ENCODE peak calls at places on chromosomes 5 and 9, in nine cellular contexts. A is neural progenitor cell; J is SK-N-SH; S is fibroblast of pulmonary artery; C is heart right ventricle; V is ovary; T is CD8-positive, alpha-beta T cell; L is fibroblast of lung; G is ascending aorta. R is an unnamed sample.

GRCh38 chr5:27619982-27620381 is 581.6 kb upstream of the CDH9 start:
- DNase-seq in A (no peak), J (no peak), S (no peak), C (no peak), V (no peak), T (no peak), L (no peak), G (no peak), R (no peak)

GRCh38 chr9:89408628-89409101 is 89.2 kb downstream of the SEMA4D start:
- DNase-seq in A (no peak), J (no peak), S (no peak), C (no peak), V (no peak), T (peak; percentile 27), L (no peak), G (no peak), R (no peak)

GRCh38 chr5:154143121-154143725 is 47.3 kb upstream of the GALNT10 start:
- DNase-seq in A (peak; percentile 50), J (no peak), S (no peak), C (no peak), V (no peak), T (no peak), L (peak; percentile 7), G (no peak), R (no peak)

GRCh38 chr5:66617991-66618768 is 22.0 kb downstream of the MAST4 start:
- DNase-seq in A (no peak), J (no peak), S (no peak), C (no peak), V (no peak), T (no peak), L (no peak), G (no peak), R (no peak)

GRCh38 chr9:132798817-132799790 is 79.0 kb downstream of the AK8 start:
- DNase-seq in A (no peak), J (peak; percentile 89), S (no peak), C (no peak), V (no peak), T (no peak), L (no peak), G (no peak), R (peak; percentile 36)

GRCh38 chr9:88748566-88749238 is 213.7 kb downstream of the NXNL2 start:
- DNase-seq in A (peak; percentile 48), J (no peak), S (peak; percentile 92), C (peak; percentile 61), V (no peak), T (no peak), L (peak; percentile 69), G (peak; percentile 74), R (peak; percentile 91)

GRCh38 chr9:136399176-136400037 is 563 bp downstream of the SNAPC4 start:
- DNase-seq in A (peak; percentile 48), J (peak; percentile 61), S (peak; percentile 22), C (no peak), V (peak; percentile 29), T (no peak), L (no peak), G (no peak), R (peak; percentile 10)

GRCh38 chr9:2337131-2337530 is 284.5 kb upstream of the VLDLR start:
- DNase-seq in A (no peak), J (no peak), S (no peak), C (no peak), V (no peak), T (no peak), L (no peak), G (no peak), R (no peak)

GRCh38 chr9:89592963-89593775 is 11.6 kb upstream of the GADD45G start:
- DNase-seq in A (peak; percentile 84), J (no peak), S (peak; percentile 17), C (no peak), V (no peak), T (no peak), L (peak; percentile 70), G (no peak), R (peak; percentile 66)

GRCh38 chr5:72709341-72709740 is 107.1 kb upstream of the TNPO1 start:
- DNase-seq in A (no peak), J (no peak), S (no peak), C (no peak), V (no peak), T (no peak), L (no peak), G (no peak), R (no peak)

GRCh38 chr5:74257645-74258328 is 382.7 kb downstream of the ENC1 start:
- DNase-seq in A (no peak), J (no peak), S (peak; percentile 94), C (peak; percentile 51), V (peak; percentile 76), T (no peak), L (peak; percentile 53), G (peak; percentile 69), R (peak; percentile 94)

GRCh38 chr9:17625644-17626388 is 47.0 kb downstream of the SH3GL2 start:
- DNase-seq in A (no peak), J (no peak), S (no peak), C (no peak), V (no peak), T (no peak), L (peak; percentile 54), G (no peak), R (no peak)

GRCh38 chr9:120434532-120434931 is 145.4 kb downstream of the CDK5RAP2 start:
- DNase-seq in A (no peak), J (no peak), S (peak; percentile 81), C (peak; percentile 37), V (peak; percentile 75), T (no peak), L (peak; percentile 84), G (no peak), R (peak; percentile 78)

GRCh38 chr9:109518621-109519335 is 20.7 kb upstream of the PTPN3 start:
- DNase-seq in A (no peak), J (no peak), S (no peak), C (no peak), V (no peak), T (no peak), L (no peak), G (no peak), R (no peak)

GRCh38 chr9:85859751-85860150 is 81.2 kb upstream of the NAA35 start:
- DNase-seq in A (no peak), J (no peak), S (no peak), C (no peak), V (no peak), T (no peak), L (no peak), G (no peak), R (no peak)

GRCh38 chr5:4563400-4563799 is 576.7 kb upstream of the ADAMTS16 start:
- DNase-seq in A (peak; percentile 85), J (no peak), S (peak; percentile 4), C (no peak), V (no peak), T (no peak), L (peak; percentile 60), G (no peak), R (no peak)

GRCh38 chr9:38392235-38393127 is at the start of gene ALDH1B1:
- DNase-seq in A (peak; percentile 95), J (peak; percentile 96), S (peak; percentile 81), C (peak; percentile 87), V (peak; percentile 87), T (peak; percentile 14), L (peak; percentile 87), G (peak; percentile 94), R (peak; percentile 77)

GRCh38 chr9:116223926-116224325 is 70.3 kb downstream of the PAPPA start:
- DNase-seq in A (no peak), J (no peak), S (no peak), C (no peak), V (no peak), T (no peak), L (peak; percentile 25), G (no peak), R (no peak)

GRCh38 chr5:37248970-37249819 is at the start of gene CPLANE1:
- DNase-seq in A (peak; percentile 95), J (peak; percentile 94), S (peak; percentile 83), C (peak; percentile 86), V (peak; percentile 79), T (peak; percentile 5), L (peak; percentile 83), G (peak; percentile 84), R (peak; percentile 84)
- TF ChIP-seq CTCF in A (peak; percentile 30), J (no peak), S (no peak), C (no peak), V (no peak), T (no peak), L (no peak), G (peak; percentile 20), R (no peak)

DNA sequence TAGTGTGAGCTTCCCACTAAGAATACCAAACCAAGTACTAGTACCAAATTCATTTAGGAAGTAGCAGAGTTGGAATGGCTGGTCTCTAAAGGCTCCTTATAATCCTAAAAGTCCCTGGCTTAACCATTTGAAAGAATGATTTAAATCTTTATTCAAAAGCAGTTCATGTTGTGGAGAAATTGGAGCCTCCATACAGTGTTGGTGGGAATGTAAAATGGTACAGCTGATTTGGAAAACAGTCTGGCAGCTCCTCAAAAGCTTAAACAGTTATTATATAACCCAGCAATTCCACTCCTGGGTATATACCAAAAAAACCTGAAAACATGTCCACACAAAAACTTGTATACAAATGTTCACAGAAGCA is 2.9 kb downstream of the PLIN2 start:
- DNase-seq in A (no peak), J (no peak), S (no peak), C (no peak), V (no peak), T (no peak), L (no peak), G (no peak), R (no peak)
- H3K4me3 ChIP-seq in A (no peak overlapping the region), J (no peak overlapping the region), S (peak overlapping the region; percentile 98), C (no peak overlapping the region), V (no peak overlapping the region), T (no peak overlapping the region), L (peak overlapping the region; percentile 73), G (peak overlapping the region; percentile 79), R (peak overlapping the region; percentile 92)

DNA sequence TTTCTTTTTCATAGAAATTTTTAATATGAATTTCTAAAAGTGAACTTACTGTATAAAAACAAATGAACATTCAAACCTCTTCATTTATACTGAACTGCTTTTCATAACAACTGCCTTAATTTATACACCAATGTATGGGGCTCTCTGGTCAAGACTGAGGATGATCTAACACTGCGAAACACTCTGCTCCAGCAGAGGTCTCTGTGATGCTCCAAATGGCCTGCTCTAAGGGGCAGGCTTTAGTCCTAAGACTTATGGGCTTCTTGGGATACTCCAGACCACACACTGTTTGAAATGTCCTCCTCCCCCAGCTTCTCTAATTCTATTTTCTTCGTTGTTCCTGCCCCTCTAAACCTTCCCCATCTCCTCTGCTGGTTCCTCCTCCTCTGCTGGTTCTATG is 58.5 kb downstream of the LIFR start:
- DNase-seq in A (no peak), J (no peak), S (peak; percentile 40), C (no peak), V (no peak), T (no peak), L (peak; percentile 24), G (no peak), R (peak; percentile 54)
- TF ChIP-seq CTCF in A (peak; percentile 26), J (peak; percentile 20), S (peak; percentile 29), C (no peak), V (no peak), T (no peak), L (peak; percentile 36), G (no peak), R (peak; percentile 33)

DNA sequence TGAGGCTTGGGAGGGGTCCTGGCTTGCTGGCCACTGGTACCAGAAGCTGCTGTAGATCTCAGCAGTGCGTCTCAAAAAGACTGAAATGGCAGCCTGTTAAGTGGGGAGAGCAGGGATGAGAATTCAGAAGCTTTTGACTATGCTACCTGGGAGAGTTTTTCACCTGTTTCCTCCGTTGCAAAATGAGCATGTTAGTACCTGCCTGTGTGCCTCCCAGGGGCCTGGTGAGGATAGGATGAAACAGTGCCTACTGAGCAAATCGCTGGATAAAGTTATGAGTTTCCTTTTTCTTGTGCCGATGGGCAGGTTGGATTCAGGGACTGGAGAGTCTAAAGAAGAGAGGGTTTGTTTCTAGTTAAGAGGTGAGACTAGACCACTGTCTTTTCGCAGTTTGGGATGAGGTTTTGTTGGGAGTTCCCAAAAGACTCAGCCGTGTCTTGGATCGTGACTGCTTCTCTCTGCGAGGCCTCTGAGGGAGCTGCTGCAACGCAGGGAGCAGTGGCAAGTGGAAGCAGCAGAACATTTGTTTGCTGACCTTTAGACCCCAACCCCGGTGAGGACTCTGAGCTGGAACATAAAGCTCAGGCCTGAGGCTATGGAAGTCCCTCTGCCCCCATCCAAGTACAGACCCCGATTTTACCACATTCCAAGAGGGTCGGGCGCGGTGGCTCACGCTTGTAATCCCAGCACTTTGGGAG is 1.4 kb downstream of the RALGPS1 start:
- DNase-seq in A (no peak), J (no peak), S (no peak), C (no peak), V (no peak), T (no peak), L (no peak), G (no peak), R (no peak)
- H3K4me3 ChIP-seq in A (peak overlapping the region; percentile 60), J (peak overlapping the region; percentile 59), S (no peak overlapping the region), C (no peak overlapping the region), V (peak overlapping the region; percentile 61), T (peak overlapping the region; percentile 33), L (no peak overlapping the region), G (no peak overlapping the region), R (no peak overlapping the region)

R was measured in fibroblast of villous mesenchyme.